ENCODE peak calls at places on chromosomes 13 and 19, in nine cellular contexts. E, Q, V, F, K, Y, B, J and T are unnamed samples.

GRCh38 chr13:30466841-30467252 is 1.1 kb upstream of the HMGB1 start:
- DNase-seq in E (no peak), Q (no peak), V (peak; percentile 49), F (no peak), K (peak; percentile 11), Y (no peak), B (no peak), J (no peak), T (no peak)

GRCh38 chr13:49125964-49126363 is 94.2 kb upstream of the MLNR start:
- DNase-seq in E (no peak), Q (no peak), V (no peak), F (no peak), K (no peak), Y (no peak), B (no peak), J (no peak), T (no peak)

GRCh38 chr13:40058757-40059236 is 403.3 kb downstream of the COG6 start:
- DNase-seq in E (no peak), Q (no peak), V (peak; percentile 28), F (no peak), K (no peak), Y (no peak), B (no peak), J (no peak), T (no peak)

GRCh38 chr19:27765912-27766725 is 1446.8 kb downstream of the UQCRFS1 start:
- DNase-seq in E (no peak), Q (no peak), V (no peak), F (no peak), K (no peak), Y (no peak), B (no peak), J (no peak), T (no peak)

GRCh38 chr19:52343548-52343947 is 7.5 kb downstream of the ZNF610 start:
- DNase-seq in E (peak; percentile 98), Q (peak; percentile 25), V (peak; percentile 25), F (peak; percentile 41), K (peak; percentile 90), Y (peak; percentile 11), B (peak; percentile 55), J (peak; percentile 39), T (no peak)

GRCh38 chr13:39600766-39601165 is 2.2 kb downstream of the LHFPL6 start:
- DNase-seq in E (no peak), Q (no peak), V (no peak), F (no peak), K (no peak), Y (no peak), B (no peak), J (no peak), T (no peak)

GRCh38 chr19:17246681-17247425 is 1.1 kb upstream of the NR2F6 start:
- DNase-seq in E (no peak), Q (no peak), V (peak; percentile 41), F (no peak), K (no peak), Y (no peak), B (no peak), J (no peak), T (no peak)

GRCh38 chr19:3304871-3305423 is 61.4 kb upstream of the NFIC start:
- DNase-seq in E (peak; percentile 85), Q (peak; percentile 70), V (peak; percentile 58), F (peak; percentile 63), K (peak; percentile 77), Y (peak; percentile 68), B (peak; percentile 56), J (peak; percentile 74), T (no peak)

GRCh38 chr13:44425041-44425814 is 51.6 kb downstream of the SERP2 start:
- DNase-seq in E (no peak), Q (no peak), V (no peak), F (no peak), K (peak; percentile 58), Y (no peak), B (no peak), J (no peak), T (no peak)